ENCODE peak calls at places on chromosomes 4 and X, in eight cellular contexts. A is right lobe of liver; G is MG63; D is fibroblast of lung; T is PC-3; W is astrocyte; E is naive thymus-derived CD4-positive, alpha-beta T cell; Z is body of pancreas. F is an unnamed sample.
A peak's percentile ranks its signal among the peaks of the same experiment; 100 is the strongest.

GRCh38 chr4:7192252-7193039 is at the start of gene SORCS2:
- DNase-seq in E (peak; percentile 44), D (peak; percentile 53), W (no peak), A (peak; percentile 67), G (peak; percentile 59), Z (peak; percentile 61), T (peak; percentile 68), F (peak; percentile 88)

GRCh38 chr4:186400676-186401075 is 134.7 kb downstream of the F11 start:
- DNase-seq in T (no peak), Z (peak; percentile 39), W (no peak), E (no peak), A (no peak), G (no peak), D (peak; percentile 1), F (no peak)

GRCh38 chrX:74251006-74251930 is 52.7 kb upstream of the ZCCHC13 start:
- DNase-seq in W (peak; percentile 56), E (no peak), T (peak; percentile 38), A (no peak), D (peak; percentile 56), Z (no peak), G (no peak), F (no peak)

GRCh38 chr4:142126890-142127497 is 490.6 kb downstream of the IL15 start:
- DNase-seq in Z (peak; percentile 69), T (peak; percentile 87), D (peak; percentile 68), E (no peak), A (peak; percentile 51), W (peak; percentile 56), G (peak; percentile 1), F (no peak)

GRCh38 chrX:130741584-130741983 is 161.4 kb downstream of the ENOX2 start:
- DNase-seq in D (no peak), E (no peak), G (no peak), W (no peak), T (no peak), A (no peak), Z (no peak), F (no peak)

GRCh38 chr4:161647757-161648156 is 516.0 kb downstream of the FSTL5 start:
- DNase-seq in E (no peak), D (no peak), G (no peak), Z (no peak), A (no peak), T (no peak), W (no peak), F (no peak)

GRCh38 chr4:16111533-16111932 is 27.7 kb upstream of the PROM1 start:
- DNase-seq in A (no peak), D (no peak), E (no peak), W (no peak), Z (no peak), G (no peak), T (no peak), F (no peak)

GRCh38 chr4:36385951-36386561 is 104.6 kb downstream of the DTHD1 start:
- DNase-seq in G (no peak), D (no peak), E (peak; percentile 8), W (no peak), A (no peak), T (no peak), Z (no peak), F (no peak)

GRCh38 chr4:4946416-4946815 is 72.8 kb downstream of the CYTL1 start:
- DNase-seq in G (no peak), E (no peak), T (no peak), Z (no peak), W (no peak), D (no peak), A (no peak), F (no peak)

GRCh38 chr4:53019485-53020382 is 157.6 kb downstream of the RASL11B start:
- DNase-seq in Z (no peak), W (peak; percentile 77), E (no peak), D (peak; percentile 82), A (peak; percentile 59), T (peak; percentile 27), G (peak; percentile 88), F (no peak)

GRCh38 chr4:158710814-158711213 is 12.4 kb downstream of the PPID start:
- DNase-seq in E (no peak), A (no peak), G (peak; percentile 54), Z (no peak), D (peak; percentile 14), T (peak; percentile 19), W (peak; percentile 4), F (no peak)

GRCh38 chrX:31845003-31845402 is 773.2 kb upstream of the FTHL17 start:
- DNase-seq in G (peak; percentile 15), E (no peak), D (peak; percentile 13), A (no peak), W (peak; percentile 2), Z (no peak), T (no peak), F (no peak)

GRCh38 chr4:102759835-102760644 is 728 bp downstream of the MANBA start:
- DNase-seq in D (peak; percentile 59), A (no peak), W (peak; percentile 65), E (no peak), G (peak; percentile 3), Z (no peak), T (peak; percentile 30), F (no peak)

GRCh38 chrX:119685225-119686066 is 7.5 kb downstream of the SEPTIN6 start:
- DNase-seq in G (no peak), Z (no peak), D (no peak), A (no peak), E (no peak), T (no peak), W (no peak), F (no peak)

GRCh38 chrX:38335382-38335781 is 8.1 kb upstream of the RPGR start:
- DNase-seq in Z (no peak), G (no peak), A (no peak), T (no peak), W (no peak), D (no peak), E (no peak), F (no peak)

GRCh38 chrX:81354954-81355353 is 153.1 kb downstream of the SH3BGRL start:
- DNase-seq in Z (no peak), T (no peak), A (no peak), D (no peak), E (no peak), G (no peak), W (no peak), F (no peak)

GRCh38 chr4:153523941-153524386 is 57.8 kb downstream of the TMEM131L start:
- DNase-seq in Z (peak; percentile 56), G (no peak), T (no peak), D (peak; percentile 55), A (no peak), E (no peak), W (peak; percentile 53), F (no peak)

GRCh38 chr4:6221296-6221850 is 21.0 kb upstream of the JAKMIP1 start:
- DNase-seq in A (peak; percentile 16), G (no peak), Z (no peak), E (no peak), T (no peak), W (no peak), D (no peak), F (no peak)

GRCh38 chrX:119640621-119641020 is 34.4 kb upstream of the NKRF start:
- DNase-seq in D (no peak), A (no peak), W (no peak), T (no peak), G (no peak), Z (no peak), E (no peak), F (no peak)

GRCh38 chrX:115183980-115184379 is 5.2 kb upstream of the RBMXL3 start:
- DNase-seq in E (no peak), T (peak; percentile 51), A (no peak), W (peak; percentile 2), D (no peak), Z (no peak), G (no peak), F (no peak)

GRCh38 chrX:12975670-12975965 is 708 bp downstream of the TMSB4X start:
- DNase-seq in W (no peak), A (no peak), E (no peak), D (no peak), G (peak; percentile 38), T (peak; percentile 23), Z (no peak), F (peak; percentile 40)

GRCh38 chrX:152165033-152165743 is 26.8 kb upstream of the MAGEA10 start:
- DNase-seq in W (no peak), Z (no peak), E (no peak), G (no peak), D (no peak), A (no peak), T (no peak), F (no peak)
- H3K9me3 ChIP-seq in W (no peaks in the 10 kb centered on the region), Z (no peaks in the 10 kb centered on the region), E (no peaks in the 10 kb centered on the region), G (no peaks in the 10 kb centered on the region), D (no peaks in the 10 kb centered on the region), A (no peaks in the 10 kb centered on the region), T (no peaks in the 10 kb centered on the region), F (no peaks in the 10 kb centered on the region)

DNA sequence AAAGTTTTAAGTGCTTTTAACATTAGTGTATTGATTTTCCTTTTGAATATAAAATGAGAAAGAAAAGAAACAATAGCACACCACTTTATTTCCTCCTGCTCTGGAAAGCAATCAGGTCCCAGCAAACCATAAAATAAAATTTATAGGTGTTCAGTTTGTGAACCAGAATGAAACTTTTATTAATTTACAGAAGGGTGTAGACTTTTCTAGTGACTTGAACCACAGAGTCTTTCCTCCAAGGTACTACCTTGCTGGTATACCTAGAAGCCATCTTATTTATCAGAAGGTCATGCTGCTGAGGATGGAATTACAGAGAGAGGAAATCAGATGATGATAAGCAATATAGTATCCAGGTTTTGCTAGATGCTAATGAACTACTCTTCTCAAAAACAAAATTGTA is 27.6 kb upstream of the RPS6KA3 start:
- DNase-seq in D (no peak), A (no peak), Z (no peak), T (no peak), W (no peak), E (no peak), G (no peak), F (no peak)
- H3K4me3 ChIP-seq in D (no peak overlapping the region), A (no peak overlapping the region), Z (no peak overlapping the region), T (no peak overlapping the region), W (no peak overlapping the region), E (no peak overlapping the region), G (no peak overlapping the region), F (no peak overlapping the region)

GRCh38 chrX:77087529-77088169 is 359.5 kb upstream of the FGF16 start:
- DNase-seq in T (peak; percentile 54), W (peak; percentile 12), A (peak; percentile 57), Z (peak; percentile 67), G (peak; percentile 30), D (peak; percentile 26), E (no peak), F (no peak)
- H3K9me3 ChIP-seq in T (no peaks in the 10 kb centered on the region), W (no peaks in the 10 kb centered on the region), A (no peaks in the 10 kb centered on the region), Z (no peaks in the 10 kb centered on the region), G (no peaks in the 10 kb centered on the region), D (no peaks in the 10 kb centered on the region), E (no peaks in the 10 kb centered on the region), F (no peaks in the 10 kb centered on the region)

GRCh38 chr4:183765121-183765990 is 106.3 kb downstream of the TRAPPC11 start:
- DNase-seq in D (peak; percentile 10), T (no peak), A (no peak), Z (no peak), G (no peak), W (no peak), E (no peak), F (no peak)
- H3K4me3 ChIP-seq in D (no peak overlapping the region), T (no peak overlapping the region), A (no peak overlapping the region), Z (no peak overlapping the region), G (no peak overlapping the region), W (no peak overlapping the region), E (no peak overlapping the region), F (no peak overlapping the region)

GRCh38 chr4:152236519-152237056 is 299.3 kb downstream of the FBXW7 start:
- DNase-seq in Z (no peak), T (no peak), E (no peak), D (no peak), W (no peak), A (no peak), G (no peak), F (no peak)
- H3K9me3 ChIP-seq in Z (no peaks in the 10 kb centered on the region), T (no peaks in the 10 kb centered on the region), E (no peaks in the 10 kb centered on the region), D (no peaks in the 10 kb centered on the region), W (no peaks in the 10 kb centered on the region), A (no peaks in the 10 kb centered on the region), G (no peaks in the 10 kb centered on the region), F (no peaks in the 10 kb centered on the region)